ENCODE peak calls at places on chromosomes 3 and 15, in six cellular contexts. L, F, H, M, Z and Y are unnamed samples.

GRCh38 chr3:171809513-171810277 is 588 bp downstream of the PLD1 start:
- DNase-seq in L (peak; percentile 86), F (peak; percentile 76), H (peak; percentile 33), M (no peak), Z (peak; percentile 96), Y (no peak)

GRCh38 chr3:141894524-141895176 is 18.2 kb downstream of the ATP1B3 start:
- DNase-seq in L (peak; percentile 62), F (no peak), H (no peak), M (no peak), Z (peak; percentile 86), Y (no peak)

GRCh38 chr3:171753025-171753472 is 57.2 kb downstream of the PLD1 start:
- DNase-seq in L (peak; percentile 43), F (no peak), H (no peak), M (no peak), Z (peak; percentile 54), Y (no peak)

GRCh38 chr15:38069506-38069905 is 135.1 kb downstream of the TMCO5A start:
- DNase-seq in L (peak; percentile 79), F (no peak), H (no peak), M (no peak), Z (peak; percentile 91), Y (no peak)

GRCh38 chr15:48541659-48542334 is 103.7 kb downstream of the FBN1 start:
- DNase-seq in L (no peak), F (no peak), H (no peak), M (no peak), Z (peak; percentile 84), Y (no peak)

GRCh38 chr3:152595975-152596832 is 238.7 kb upstream of the P2RY1 start:
- DNase-seq in L (no peak), F (no peak), H (no peak), M (no peak), Z (peak; percentile 87), Y (no peak)

GRCh38 chr15:33068531-33068990 is 126.0 kb downstream of the FMN1 start:
- DNase-seq in L (peak; percentile 97), F (peak; percentile 69), H (no peak), M (no peak), Z (no peak), Y (no peak)

GRCh38 chr15:60945196-60945595 is 283.9 kb downstream of the RORA start:
- DNase-seq in L (no peak), F (no peak), H (no peak), M (no peak), Z (no peak), Y (no peak)

GRCh38 chr3:83835040-83835439 is 1123.7 kb upstream of the CADM2 start:
- DNase-seq in L (no peak), F (no peak), H (no peak), M (no peak), Z (no peak), Y (no peak)

GRCh38 chr3:87227835-87228144 is 681 bp downstream of the CHMP2B start:
- DNase-seq in L (no peak), F (peak; percentile 62), H (no peak), M (no peak), Z (no peak), Y (no peak)

GRCh38 chr3:46504780-46505179 is 7.0 kb downstream of the RTP3 start:
- DNase-seq in L (no peak), F (no peak), H (peak; percentile 46), M (no peak), Z (no peak), Y (no peak)

GRCh38 chr15:79598639-79599038 is 166.5 kb downstream of the MINAR1 start:
- DNase-seq in L (no peak), F (no peak), H (no peak), M (no peak), Z (no peak), Y (no peak)

GRCh38 chr15:96560246-96560895 is 229.9 kb downstream of the NR2F2 start:
- DNase-seq in L (no peak), F (no peak), H (no peak), M (no peak), Z (peak; percentile 22), Y (no peak)

GRCh38 chr15:59885832-59886231 is 118.3 kb upstream of the FOXB1 start:
- DNase-seq in L (no peak), F (peak; percentile 3), H (no peak), M (no peak), Z (no peak), Y (no peak)

GRCh38 chr3:39157359-39157758 is 4.0 kb upstream of the CSRNP1 start:
- DNase-seq in L (no peak), F (no peak), H (no peak), M (no peak), Z (no peak), Y (no peak)

GRCh38 chr3:61846488-61846887 is 285.1 kb downstream of the PTPRG start:
- DNase-seq in L (no peak), F (no peak), H (no peak), M (no peak), Z (no peak), Y (no peak)

GRCh38 chr3:130491431-130491830 is 25.5 kb upstream of the COL6A6 start:
- DNase-seq in L (no peak), F (no peak), H (no peak), M (no peak), Z (no peak), Y (no peak)

GRCh38 chr3:130488288-130488687 is 28.7 kb upstream of the COL6A6 start:
- DNase-seq in L (no peak), F (no peak), H (no peak), M (no peak), Z (peak; percentile 4), Y (no peak)

GRCh38 chr3:130488769-130489450 is 28.1 kb upstream of the COL6A6 start:
- DNase-seq in L (no peak), F (no peak), H (no peak), M (no peak), Z (no peak), Y (no peak)

GRCh38 chr3:130490246-130490645 is 26.7 kb upstream of the COL6A6 start:
- DNase-seq in L (no peak), F (no peak), H (no peak), M (no peak), Z (peak; percentile 13), Y (no peak)
- H3K4me3 ChIP-seq in L (no peak overlapping the region), F (no peak overlapping the region), H (no peak overlapping the region), M (no peak overlapping the region), Z (no peak overlapping the region), Y (no peak overlapping the region)

DNA sequence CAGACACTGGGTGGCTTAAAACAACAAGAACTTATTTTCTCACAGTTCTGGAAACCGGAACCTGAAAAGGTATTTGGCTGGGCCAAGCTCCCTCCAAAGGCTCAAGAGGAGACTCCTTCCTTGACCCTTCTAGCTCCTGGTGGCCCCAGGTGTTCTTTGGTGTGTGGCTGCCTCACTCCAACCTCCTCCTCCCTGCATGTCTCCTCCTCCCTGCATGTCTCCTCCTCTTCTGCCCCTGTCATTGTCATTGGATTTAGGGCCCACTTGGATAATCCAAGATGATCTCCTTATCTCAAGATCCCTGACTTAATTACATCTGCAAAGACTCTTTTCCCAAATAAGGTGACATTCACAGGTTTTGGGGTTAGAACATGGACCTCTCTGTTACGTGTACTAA is 69.8 kb upstream of the MFGE8 start:
- DNase-seq in L (no peak), F (no peak), H (no peak), M (no peak), Z (no peak), Y (no peak)
- H3K4me3 ChIP-seq in L (no peak overlapping the region), F (no peak overlapping the region), H (no peak overlapping the region), M (no peak overlapping the region), Z (no peak overlapping the region), Y (no peak overlapping the region)

GRCh38 chr3:194482196-194482593 is 4.6 kb downstream of the ATP13A3 start:
- DNase-seq in L (no peak), F (no peak), H (no peak), M (no peak), Z (no peak), Y (no peak)

GRCh38 chr3:194484614-194485013 is 2.2 kb downstream of the ATP13A3 start:
- DNase-seq in L (no peak), F (no peak), H (no peak), M (no peak), Z (no peak), Y (no peak)

GRCh38 chr3:194485876-194486539 is 794 bp downstream of the ATP13A3 start:
- DNase-seq in L (peak; percentile 31), F (peak; percentile 34), H (peak; percentile 60), M (no peak), Z (no peak), Y (no peak)

GRCh38 chr3:194485471-194485875 is 1.3 kb downstream of the ATP13A3 start:
- DNase-seq in L (peak; percentile 91), F (no peak), H (no peak), M (no peak), Z (peak; percentile 72), Y (no peak)

DNA sequence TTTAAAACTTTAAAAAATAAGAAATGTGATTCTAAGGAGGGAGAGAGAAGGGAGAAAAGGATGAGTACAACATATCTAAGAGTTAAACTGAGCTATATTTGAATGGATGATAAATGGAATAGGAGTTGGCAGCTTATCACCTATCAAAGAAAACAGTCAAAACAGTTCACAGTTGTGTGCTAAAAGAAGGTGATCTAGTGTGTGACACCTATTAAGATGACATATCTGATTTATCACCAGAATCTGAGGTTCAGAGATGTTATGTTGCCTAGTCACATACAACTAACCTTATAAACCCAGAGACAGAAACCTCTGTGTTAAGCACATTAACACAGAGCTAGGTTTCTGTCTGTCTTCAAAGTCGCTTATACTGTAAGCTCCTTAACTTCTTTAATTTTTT is 3.0 kb downstream of the ATP13A3 start:
- DNase-seq in L (peak; percentile 36), F (no peak), H (no peak), M (no peak), Z (no peak), Y (no peak)
- H3K4me3 ChIP-seq in L (peak overlapping the region; percentile 64), F (no peak overlapping the region), H (no peak overlapping the region), M (no peak overlapping the region), Z (no peak overlapping the region), Y (no peak overlapping the region)

DNA sequence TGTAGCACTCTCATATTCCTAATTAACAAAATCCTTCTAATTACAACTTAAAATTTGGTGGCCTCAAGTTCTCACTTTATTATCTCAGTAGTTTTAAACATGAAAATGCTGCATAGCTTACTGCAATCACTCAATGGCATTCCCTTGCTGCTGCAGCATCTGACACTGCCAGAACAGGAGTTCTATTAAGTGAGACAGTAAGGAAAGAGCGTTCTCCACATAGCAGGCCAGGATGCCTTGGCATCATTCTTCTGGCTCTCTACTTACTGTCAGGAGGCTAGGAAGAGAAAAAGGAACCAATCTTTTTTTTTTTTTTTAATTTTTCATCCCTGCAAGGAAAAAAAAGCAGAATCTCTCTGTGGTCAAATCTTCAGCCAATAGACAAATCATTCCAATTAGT is 3.2 kb downstream of the CNBP start:
- DNase-seq in L (no peak), F (no peak), H (no peak), M (no peak), Z (no peak), Y (no peak)
- H3K4me3 ChIP-seq in L (peak overlapping the region; percentile 73), F (peak overlapping the region; percentile 19), H (peak overlapping the region; percentile 20), M (no peak overlapping the region), Z (no peak overlapping the region), Y (no peak overlapping the region)

GRCh38 chr3:196684548-196685407 is 27.3 kb downstream of the CEP19 start:
- DNase-seq in L (peak; percentile 45), F (peak; percentile 78), H (peak; percentile 58), M (peak; percentile 31), Z (peak; percentile 69), Y (peak; percentile 22)
- H3K4me3 ChIP-seq in L (no peak overlapping the region), F (no peak overlapping the region), H (peak overlapping the region; percentile 11), M (no peak overlapping the region), Z (no peak overlapping the region), Y (no peak overlapping the region)